ENCODE peak calls at places on chromosomes 12 and 14, in six cellular contexts. D is CD4-positive, CD25-positive, alpha-beta regulatory T cell; U is HCT116; N is right lobe of liver; F is trophoblast cell; Q is GM12878. Y is an unnamed sample. For H3K4me1 and H3K36me3, the result is how much of the 10 kb centered on the place peaks cover.

GRCh38 chr12:51676875-51677274 is 85.8 kb downstream of the SCN8A start:
- DNase-seq in Q (no peak), U (no peak), F (no peak), D (no peak), N (no peak), Y (no peak)

GRCh38 chr12:114221976-114222630 is 183.8 kb downstream of the TBX5 start:
- DNase-seq in U (no peak), F (no peak), Q (no peak), D (no peak), N (no peak), Y (no peak)

GRCh38 chr12:85662209-85662607 is 174.0 kb downstream of the RASSF9 start:
- DNase-seq in F (no peak), U (no peak), D (no peak), Q (no peak), N (no peak), Y (no peak)

GRCh38 chr14:89813485-89814080 is 140.9 kb downstream of the EFCAB11 start:
- DNase-seq in D (no peak), F (peak), U (no peak), N (no peak), Q (no peak), Y (no peak)

GRCh38 chr14:72451081-72451972 is 442.6 kb downstream of the DPF3 start:
- DNase-seq in N (no peak), D (peak), U (no peak), F (no peak), Q (peak), Y (no peak)

GRCh38 chr12:92702754-92703679 is at the start of gene PLEKHG7:
- DNase-seq in N (no peak), F (no peak), D (no peak), Q (peak), U (no peak), Y (no peak)

GRCh38 chr12:111720457-111720856 is 34.6 kb downstream of the ACAD10 start:
- DNase-seq in U (no peak), N (no peak), F (no peak), D (no peak), Q (no peak), Y (no peak)

GRCh38 chr12:43289412-43289811 is 262.6 kb downstream of the ADAMTS20 start:
- DNase-seq in F (no peak), U (no peak), Q (no peak), D (no peak), N (no peak), Y (no peak)

GRCh38 chr12:82479511-82479910 is 121.2 kb downstream of the METTL25 start:
- DNase-seq in F (no peak), U (no peak), D (no peak), Q (no peak), N (no peak), Y (no peak)

GRCh38 chr12:94208433-94208921 is 60.1 kb downstream of the PLXNC1 start:
- DNase-seq in N (no peak), D (no peak), Q (no peak), U (no peak), F (peak), Y (no peak)

GRCh38 chr14:21299562-21300130 is 19.8 kb downstream of the RPGRIP1 start:
- DNase-seq in D (no peak), N (no peak), Q (no peak), F (peak), U (no peak), Y (no peak)

GRCh38 chr12:115507951-115508722 is 769.4 kb downstream of the MED13L start:
- DNase-seq in D (no peak), F (no peak), Q (no peak), N (no peak), U (no peak), Y (peak)

GRCh38 chr14:99123208-99123870 is 148.7 kb downstream of the BCL11B start:
- DNase-seq in N (no peak), D (no peak), U (no peak), Q (no peak), F (no peak), Y (no peak)

GRCh38 chr12:9784326-9784725 is 23.6 kb upstream of the CD69 start:
- DNase-seq in Q (no peak), F (no peak), N (no peak), D (no peak), U (no peak), Y (no peak)

GRCh38 chr12:26056335-26056734 is 68.5 kb downstream of the BHLHE41 start:
- DNase-seq in N (no peak), U (peak), F (no peak), D (no peak), Q (no peak), Y (no peak)

GRCh38 chr12:61290473-61290872 is 969.7 kb upstream of the USP15 start:
- DNase-seq in N (no peak), F (no peak), Q (no peak), U (no peak), D (no peak), Y (no peak)

GRCh38 chr12:43148711-43149110 is 403.3 kb downstream of the ADAMTS20 start:
- DNase-seq in N (no peak), F (no peak), Q (no peak), U (no peak), D (no peak), Y (no peak)

GRCh38 chr14:39102265-39102968 is 618 bp downstream of the SEC23A start:
- DNase-seq in Q (no peak), N (no peak), F (peak), U (no peak), D (no peak), Y (no peak)

GRCh38 chr12:85711735-85712390 is 124.3 kb downstream of the RASSF9 start:
- DNase-seq in F (no peak), D (no peak), U (no peak), N (no peak), Q (no peak), Y (peak)

GRCh38 chr12:116186482-116187157 is 90.9 kb downstream of the MED13L start:
- DNase-seq in N (no peak), D (no peak), F (no peak), Q (no peak), U (no peak), Y (no peak)

GRCh38 chr14:105337966-105338365 is 23.4 kb downstream of the PACS2 start:
- DNase-seq in Q (no peak), U (no peak), D (no peak), F (no peak), N (peak), Y (peak)

GRCh38 chr12:19234991-19235876 is 105.7 kb downstream of the PLEKHA5 start:
- DNase-seq in N (no peak), F (no peak), D (no peak), Q (no peak), U (no peak), Y (no peak)

GRCh38 chr12:14213542-14213941 is 151.9 kb upstream of the ATF7IP start:
- DNase-seq in N (no peak), Q (no peak), F (no peak), U (peak), D (no peak), Y (no peak)

GRCh38 chr12:66049538-66050282 is 80.8 kb downstream of the LLPH start:
- DNase-seq in F (peak), N (no peak), U (no peak), D (no peak), Q (no peak), Y (no peak)
- H3K4me1 ChIP-seq in F (under half), N (under half), U (under half), D (under half), Q (under half), Y (under half)

GRCh38 chr12:103779410-103780092 is 61.5 kb downstream of the NT5DC3 start:
- DNase-seq in Q (no peak), D (no peak), F (no peak), U (no peak), N (no peak), Y (no peak)
- H3K36me3 ChIP-seq in Q (under half), D (under half), F (under half), U (under half), N (under half), Y (under half)

GRCh38 chr12:65534105-65534841 is 255.8 kb downstream of the MSRB3 start:
- DNase-seq in Q (no peak), F (no peak), N (no peak), U (no peak), D (no peak), Y (no peak)
- H3K4me1 ChIP-seq in Q (under half), F (under half), N (under half), U (half or more), D (under half), Y (under half)

DNA sequence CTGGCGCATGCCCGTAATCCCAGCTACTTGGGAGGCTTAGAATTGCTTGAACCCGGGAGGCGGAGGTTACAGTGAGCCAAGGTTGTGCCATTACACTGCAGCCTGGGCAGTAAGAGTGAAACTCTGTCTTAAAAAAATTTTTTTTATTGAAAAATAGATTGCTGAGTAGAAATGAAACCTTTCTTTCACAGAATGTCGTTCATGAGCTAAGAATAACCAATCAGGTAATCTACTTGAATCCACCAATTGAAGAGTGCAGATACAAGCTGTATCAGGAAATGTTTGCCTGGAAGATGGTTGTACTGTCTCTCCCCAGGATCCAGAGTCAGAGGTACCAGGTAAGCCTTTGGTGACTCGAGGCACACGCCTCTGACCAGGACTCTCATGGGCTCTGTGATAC is 27.0 kb downstream of the DYNC1H1 start:
- DNase-seq in F (no peak), D (no peak), N (no peak), U (no peak), Q (peak), Y (no peak)
- H3K36me3 ChIP-seq in F (half or more), D (half or more), N (under half), U (half or more), Q (under half), Y (half or more)

GRCh38 chr14:24072436-24072835 is 1.1 kb downstream of the CPNE6 start:
- DNase-seq in U (no peak), N (no peak), F (no peak), Q (no peak), D (no peak), Y (peak)
- H3K4me1 ChIP-seq in U (under half), N (under half), F (under half), Q (under half), D (under half), Y (under half)

DNA sequence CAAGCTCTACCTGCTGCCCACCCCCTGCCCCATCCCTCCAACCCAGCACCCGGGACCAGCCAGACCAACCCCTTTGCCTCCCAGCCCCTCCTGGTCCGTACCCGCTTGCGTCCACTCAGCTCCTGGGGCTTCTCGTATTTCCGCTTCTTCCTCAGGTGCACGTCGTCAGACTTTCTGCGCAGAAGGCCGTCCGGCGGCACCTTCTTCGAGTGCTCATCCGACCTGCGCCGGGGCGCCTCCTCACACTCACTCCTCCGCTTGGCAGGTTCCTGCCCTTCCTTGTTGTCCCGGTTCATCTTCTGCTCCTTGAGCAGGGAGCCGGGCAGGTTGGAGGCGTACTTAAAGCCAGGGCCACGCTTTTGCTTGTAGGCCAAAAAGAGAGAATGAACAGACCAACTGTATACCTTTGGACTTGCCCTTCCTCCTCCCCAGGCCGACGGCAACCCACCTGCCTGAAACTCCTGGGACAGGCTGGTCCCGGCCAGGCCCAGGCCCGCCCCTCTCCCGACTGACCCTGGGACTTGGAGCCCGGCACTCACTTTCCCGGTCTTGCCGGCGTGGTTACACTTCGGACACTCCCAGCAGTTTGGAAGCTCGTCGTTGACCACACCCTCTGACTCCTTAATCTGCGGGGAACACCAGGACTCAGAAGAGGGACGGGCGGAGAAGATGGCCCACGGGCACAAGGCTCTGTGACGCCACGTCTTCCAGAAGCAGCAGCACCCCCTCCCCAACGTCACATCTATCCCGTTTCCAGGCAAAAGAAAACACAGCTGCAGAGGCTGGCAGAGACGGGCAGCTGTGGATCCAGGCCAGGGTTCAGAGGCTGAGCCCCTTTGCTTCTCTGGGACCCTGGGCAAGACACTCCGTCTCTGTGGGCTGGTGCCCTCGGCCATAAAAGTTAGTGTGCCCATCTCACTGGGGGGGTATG is 44.3 kb downstream of the RNF34 start:
- DNase-seq in D (no peak), F (no peak), N (no peak), U (no peak), Q (no peak), Y (no peak)
- H3K36me3 ChIP-seq in D (under half), F (half or more), N (under half), U (under half), Q (under half), Y (half or more)

GRCh38 chr12:106134294-106134949 is 4.3 kb downstream of the NUAK1 start:
- DNase-seq in U (no peak), F (no peak), D (no peak), Q (no peak), N (no peak), Y (no peak)

GRCh38 chr12:106132175-106133135 is 6.3 kb downstream of the NUAK1 start:
- DNase-seq in N (no peak), F (no peak), U (no peak), D (no peak), Q (no peak), Y (no peak)

GRCh38 chr12:106130474-106131113 is 8.2 kb downstream of the NUAK1 start:
- DNase-seq in U (no peak), F (no peak), D (no peak), N (no peak), Q (no peak), Y (no peak)

GRCh38 chr12:106133136-106134087 is 5.3 kb downstream of the NUAK1 start:
- DNase-seq in N (no peak), Q (no peak), F (peak), D (no peak), U (no peak), Y (no peak)

GRCh38 chr12:106131671-106132070 is 7.1 kb downstream of the NUAK1 start:
- DNase-seq in N (no peak), F (no peak), Q (no peak), D (no peak), U (no peak), Y (no peak)
- H3K4me1 ChIP-seq in N (under half), F (half or more), Q (under half), D (under half), U (under half), Y (half or more)

GRCh38 chr12:109573029-109573913 is at the start of the genes MMAB and MVK:
- DNase-seq in Q (peak), F (peak), N (peak), D (peak), U (peak), Y (peak)

GRCh38 chr12:109568486-109568885 is 4.8 kb downstream of the MMAB start:
- DNase-seq in N (no peak), D (no peak), F (no peak), Q (no peak), U (no peak), Y (no peak)

GRCh38 chr12:109572506-109572845 is 828 bp downstream of the MMAB start:
- DNase-seq in F (no peak), N (no peak), Q (no peak), D (no peak), U (no peak), Y (no peak)

GRCh38 chr12:109573914-109574244 is 285 bp downstream of the MVK start:
- DNase-seq in Q (no peak), N (no peak), F (peak), U (no peak), D (no peak), Y (no peak)

GRCh38 chr12:109571773-109572505 is 1.4 kb downstream of the MMAB start:
- DNase-seq in U (no peak), F (no peak), Q (no peak), N (no peak), D (no peak), Y (peak)
- H3K36me3 ChIP-seq in U (under half), F (under half), Q (under half), N (under half), D (under half), Y (half or more)